ENCODE peak calls at places on chromosomes 4 and X, in seven cellular contexts. I is ecto neural progenitor cell, N is RPMI8226, O is cardiac muscle cell, J is GM04504, U is nucleus accumbens, G is posterior cingulate gyrus. X is an unnamed sample.

GRCh38 chrX:152989292-152989658 is 4.6 kb downstream of the PNMA5 start:
- DNase-seq in N (no peak), I (no peak), J (no peak), U (no peak), G (no peak), O (no peak), X (no peak)

GRCh38 chr4:72577211-72577610 is 8.2 kb upstream of the ADAMTS3 start:
- DNase-seq in G (no peak), N (no peak), J (no peak), O (no peak), I (no peak), U (no peak), X (no peak)

GRCh38 chrX:85243761-85244410 is at the start of the genes SATL1 and ZNF711:
- DNase-seq in G (peak; percentile 61), O (peak; percentile 91), I (peak; percentile 76), N (no peak), J (no peak), U (peak; percentile 73), X (no peak)

GRCh38 chr4:182090186-182090585 is 153.0 kb upstream of the TENM3 start:
- DNase-seq in G (no peak), J (no peak), N (no peak), O (no peak), U (no peak), I (no peak), X (no peak)

GRCh38 chr4:123676550-123677229 is 280.1 kb downstream of the SPRY1 start:
- DNase-seq in I (no peak), G (no peak), O (peak; percentile 77), U (no peak), N (no peak), J (no peak), X (no peak)

GRCh38 chrX:110210417-110211139 is 107.3 kb downstream of the AMMECR1 start:
- DNase-seq in I (no peak), N (no peak), O (no peak), G (no peak), U (no peak), J (peak; percentile 76), X (peak; percentile 78)

GRCh38 chr4:149932188-149932587 is 116.5 kb upstream of the IQCM start:
- DNase-seq in G (no peak), O (no peak), J (no peak), I (no peak), U (no peak), N (peak; percentile 18), X (no peak)

GRCh38 chrX:106932960-106933537 is 12.8 kb downstream of the CLDN2 start:
- DNase-seq in N (no peak), U (no peak), O (no peak), I (no peak), G (no peak), J (no peak), X (no peak)

GRCh38 chr4:138275946-138276621 is 33.9 kb upstream of the SLC7A11 start:
- DNase-seq in J (peak; percentile 83), U (no peak), N (no peak), G (no peak), I (no peak), O (no peak), X (peak; percentile 51)

GRCh38 chrX:9955506-9955905 is 11.7 kb upstream of the CLDN34 start:
- DNase-seq in G (no peak), I (no peak), J (no peak), N (no peak), U (no peak), O (no peak), X (peak; percentile 67)

GRCh38 chrX:133229361-133229760 is 11.2 kb upstream of the TFDP3 start:
- DNase-seq in U (no peak), G (no peak), I (no peak), N (no peak), O (no peak), J (no peak), X (no peak)

GRCh38 chrX:43423876-43424275 is 232.2 kb upstream of the MAOA start:
- DNase-seq in U (no peak), N (no peak), I (no peak), O (no peak), G (no peak), J (no peak), X (no peak)

X was measured in AG04449.